ENCODE peak calls at places on chromosomes 5 and 9, in nine cellular contexts. U, R, B, J, Y, H, A, W and Q are unnamed samples.

GRCh38 chr9:128901822-128902221 is 19.0 kb upstream of the PHYHD1 start:
- DNase-seq in U (no peak), R (no peak), B (no peak), J (no peak), Y (no peak), H (no peak), A (no peak), W (no peak), Q (no peak)

GRCh38 chr9:106861585-106862114 is 1.3 kb upstream of the ZNF462 start:
- DNase-seq in U (no peak), R (no peak), B (no peak), J (no peak), Y (no peak), H (peak; percentile 54), A (no peak), W (no peak), Q (no peak)

GRCh38 chr5:175893466-175893865 is 22.1 kb downstream of the CPLX2 start:
- DNase-seq in U (no peak), R (no peak), B (no peak), J (no peak), Y (no peak), H (no peak), A (peak; percentile 78), W (no peak), Q (no peak)

GRCh38 chr5:69449511-69449910 is 34.6 kb downstream of the MARVELD2 start:
- DNase-seq in U (no peak), R (no peak), B (no peak), J (no peak), Y (no peak), H (peak; percentile 21), A (no peak), W (no peak), Q (no peak)

GRCh38 chr9:76688471-76689238 is 75.6 kb upstream of the PCA3 start:
- DNase-seq in U (peak; percentile 58), R (no peak), B (no peak), J (no peak), Y (no peak), H (no peak), A (no peak), W (no peak), Q (no peak)

GRCh38 chr5:145237843-145238242 is 597.3 kb downstream of the PRELID2 start:
- DNase-seq in U (no peak), R (no peak), B (peak; percentile 77), J (peak; percentile 7), Y (no peak), H (peak; percentile 89), A (no peak), W (peak; percentile 34), Q (no peak)

GRCh38 chr5:158819840-158820620 is 279.7 kb downstream of the EBF1 start:
- DNase-seq in U (no peak), R (no peak), B (no peak), J (peak; percentile 46), Y (no peak), H (no peak), A (no peak), W (no peak), Q (no peak)

GRCh38 chr9:31364171-31364570 is 1020.3 kb upstream of the ACO1 start:
- DNase-seq in U (no peak), R (no peak), B (no peak), J (no peak), Y (no peak), H (no peak), A (no peak), W (no peak), Q (no peak)

GRCh38 chr9:26687421-26687820 is 205.2 kb downstream of the CAAP1 start:
- DNase-seq in U (no peak), R (no peak), B (no peak), J (no peak), Y (no peak), H (peak; percentile 58), A (no peak), W (no peak), Q (no peak)

GRCh38 chr9:111016046-111017026 is 21.9 kb downstream of the LPAR1 start:
- DNase-seq in U (no peak), R (no peak), B (no peak), J (no peak), Y (no peak), H (no peak), A (no peak), W (no peak), Q (no peak)

GRCh38 chr5:123755587-123756324 is 243.8 kb downstream of the CSNK1G3 start:
- DNase-seq in U (peak; percentile 24), R (no peak), B (no peak), J (no peak), Y (no peak), H (no peak), A (no peak), W (no peak), Q (no peak)

GRCh38 chr9:97987490-97987889 is 4.3 kb downstream of the ANP32B start:
- DNase-seq in U (no peak), R (no peak), B (no peak), J (peak; percentile 18), Y (no peak), H (no peak), A (no peak), W (no peak), Q (no peak)

GRCh38 chr5:119382167-119382566 is 26.3 kb downstream of the TNFAIP8 start:
- DNase-seq in U (no peak), R (no peak), B (no peak), J (no peak), Y (no peak), H (no peak), A (no peak), W (no peak), Q (no peak)

DNA sequence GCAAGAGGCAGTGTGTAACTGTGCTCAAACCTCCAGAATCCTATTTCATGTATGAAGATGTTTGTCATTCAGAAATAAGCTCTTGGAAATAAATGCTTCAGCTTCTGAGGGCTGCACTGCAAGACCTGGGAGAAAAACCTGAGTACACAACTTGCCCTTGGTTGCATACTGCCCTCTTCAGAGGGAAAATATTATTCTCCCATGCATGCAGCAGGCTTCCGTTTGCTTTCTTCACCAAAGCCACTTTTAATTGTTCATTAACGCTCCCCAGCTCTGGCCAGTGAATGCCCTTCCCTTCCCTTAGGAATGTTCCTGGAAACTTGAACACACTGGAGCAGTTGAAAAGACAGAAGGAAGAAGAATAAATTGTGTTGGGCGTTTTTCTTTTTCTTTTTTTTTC is 2.5 kb upstream of the WHRN start:
- DNase-seq in U (no peak), R (peak; percentile 28), B (no peak), J (peak; percentile 62), Y (no peak), H (no peak), A (no peak), W (no peak), Q (no peak)
- TF ChIP-seq CTCF in U (peak; percentile 36), R (peak; percentile 13), B (peak; percentile 43), J (peak; percentile 49), Y (no peak), H (peak; percentile 62), A (no peak), W (peak; percentile 32), Q (peak; percentile 40)

GRCh38 chr5:173625261-173625660 is 8.8 kb upstream of the BOD1 start:
- DNase-seq in U (no peak), R (no peak), B (no peak), J (no peak), Y (no peak), H (no peak), A (no peak), W (no peak), Q (no peak)

GRCh38 chr5:173624276-173624675 is 7.8 kb upstream of the BOD1 start:
- DNase-seq in U (no peak), R (no peak), B (no peak), J (no peak), Y (no peak), H (no peak), A (no peak), W (no peak), Q (no peak)

GRCh38 chr5:173626501-173626812 is 10.0 kb upstream of the BOD1 start:
- DNase-seq in U (no peak), R (no peak), B (no peak), J (no peak), Y (no peak), H (peak; percentile 26), A (no peak), W (no peak), Q (no peak)

GRCh38 chr5:173627271-173627670 is 10.8 kb upstream of the BOD1 start:
- DNase-seq in U (no peak), R (no peak), B (no peak), J (no peak), Y (no peak), H (peak; percentile 17), A (no peak), W (no peak), Q (no peak)

GRCh38 chr5:173625686-173626500 is 9.4 kb upstream of the BOD1 start:
- DNase-seq in U (no peak), R (no peak), B (no peak), J (peak; percentile 36), Y (no peak), H (peak; percentile 34), A (no peak), W (no peak), Q (no peak)
- TF ChIP-seq CTCF in U (peak; percentile 3), R (no peak), B (no peak), J (peak; percentile 61), Y (no peak), H (no peak), A (no peak), W (no peak), Q (no peak)

GRCh38 chr9:88075966-88076285 is 62.3 kb downstream of the SPATA31C2 start:
- DNase-seq in U (no peak), R (no peak), B (no peak), J (no peak), Y (no peak), H (no peak), A (no peak), W (no peak), Q (no peak)
- TF ChIP-seq CTCF in U (no peak), R (no peak), B (no peak), J (no peak), Y (no peak), H (no peak), A (no peak), W (no peak), Q (no peak)

GRCh38 chr5:177434437-177434836 is 8.0 kb downstream of the GRK6 start:
- DNase-seq in U (no peak), R (no peak), B (no peak), J (no peak), Y (no peak), H (no peak), A (no peak), W (no peak), Q (no peak)

GRCh38 chr5:177433658-177434217 is 7.3 kb downstream of the GRK6 start:
- DNase-seq in U (no peak), R (no peak), B (no peak), J (no peak), Y (no peak), H (no peak), A (no peak), W (no peak), Q (no peak)

GRCh38 chr5:177437623-177438022 is 9.0 kb upstream of the PRR7 start:
- DNase-seq in U (no peak), R (no peak), B (peak; percentile 27), J (no peak), Y (no peak), H (no peak), A (no peak), W (no peak), Q (no peak)

GRCh38 chr5:177434942-177435738 is 8.7 kb downstream of the GRK6 start:
- DNase-seq in U (no peak), R (no peak), B (no peak), J (no peak), Y (no peak), H (no peak), A (no peak), W (no peak), Q (no peak)

GRCh38 chr5:177435847-177436536 is 9.5 kb downstream of the GRK6 start:
- DNase-seq in U (no peak), R (no peak), B (no peak), J (no peak), Y (no peak), H (no peak), A (no peak), W (no peak), Q (no peak)
- TF ChIP-seq CTCF in U (no peak), R (no peak), B (no peak), J (no peak), Y (no peak), H (no peak), A (no peak), W (no peak), Q (no peak)